ENCODE peak calls at places on chromosomes 6 and 20, in five cellular contexts. One of them, this sample, is unnamed.

GRCh38 chr20:64142546-64142945 is 21.7 kb upstream of the MYT1 start:
- DNase-seq in fibroblast of lung: no peak
- DNase-seq in breast epithelium: no peak
- DNase-seq in CD4-positive, CD25-positive, alpha-beta regulatory T cell: no peak
- DNase-seq in CD8-positive, alpha-beta memory T cell: no peak
- DNase-seq in this sample: no peak

GRCh38 chr6:12114055-12114503 is 102.0 kb downstream of the HIVEP1 start:
- DNase-seq in fibroblast of lung: no peak
- DNase-seq in breast epithelium: no peak
- DNase-seq in CD4-positive, CD25-positive, alpha-beta regulatory T cell: peak; percentile 17
- DNase-seq in CD8-positive, alpha-beta memory T cell: no peak
- DNase-seq in this sample: no peak

GRCh38 chr6:170454512-170455285 is 98.4 kb downstream of the PSMB1 start:
- DNase-seq in fibroblast of lung: no peak
- DNase-seq in breast epithelium: no peak
- DNase-seq in CD4-positive, CD25-positive, alpha-beta regulatory T cell: no peak
- DNase-seq in CD8-positive, alpha-beta memory T cell: no peak
- DNase-seq in this sample: no peak

GRCh38 chr20:58675641-58676040 is 17.0 kb upstream of the NPEPL1 start:
- DNase-seq in fibroblast of lung: no peak
- DNase-seq in breast epithelium: no peak
- DNase-seq in CD4-positive, CD25-positive, alpha-beta regulatory T cell: no peak
- DNase-seq in CD8-positive, alpha-beta memory T cell: no peak
- DNase-seq in this sample: no peak

GRCh38 chr6:52522655-52523054 is 54.2 kb downstream of the TRAM2 start:
- DNase-seq in fibroblast of lung: peak; percentile 64
- DNase-seq in breast epithelium: no peak
- DNase-seq in CD4-positive, CD25-positive, alpha-beta regulatory T cell: no peak
- DNase-seq in CD8-positive, alpha-beta memory T cell: no peak
- DNase-seq in this sample: no peak

GRCh38 chr20:50855498-50856474 is 60.9 kb downstream of the BCAS4 start:
- DNase-seq in fibroblast of lung: peak; percentile 29
- DNase-seq in breast epithelium: no peak
- DNase-seq in CD4-positive, CD25-positive, alpha-beta regulatory T cell: no peak
- DNase-seq in CD8-positive, alpha-beta memory T cell: no peak
- DNase-seq in this sample: no peak

GRCh38 chr20:63306673-63307537 is 13.9 kb downstream of the COL20A1 start:
- DNase-seq in fibroblast of lung: no peak
- DNase-seq in breast epithelium: no peak
- DNase-seq in CD4-positive, CD25-positive, alpha-beta regulatory T cell: no peak
- DNase-seq in CD8-positive, alpha-beta memory T cell: no peak
- DNase-seq in this sample: no peak

GRCh38 chr6:82257088-82257774 is 9.7 kb upstream of the IBTK start:
- DNase-seq in fibroblast of lung: no peak
- DNase-seq in breast epithelium: no peak
- DNase-seq in CD4-positive, CD25-positive, alpha-beta regulatory T cell: no peak
- DNase-seq in CD8-positive, alpha-beta memory T cell: no peak
- DNase-seq in this sample: no peak

GRCh38 chr6:137389150-137389664 is 105.0 kb downstream of the OLIG3 start:
- DNase-seq in fibroblast of lung: no peak
- DNase-seq in breast epithelium: no peak
- DNase-seq in CD4-positive, CD25-positive, alpha-beta regulatory T cell: peak; percentile 91
- DNase-seq in CD8-positive, alpha-beta memory T cell: peak; percentile 45
- DNase-seq in this sample: no peak

GRCh38 chr6:19470333-19470732 is 366.8 kb upstream of the ID4 start:
- DNase-seq in fibroblast of lung: no peak
- DNase-seq in breast epithelium: no peak
- DNase-seq in CD4-positive, CD25-positive, alpha-beta regulatory T cell: no peak
- DNase-seq in CD8-positive, alpha-beta memory T cell: no peak
- DNase-seq in this sample: no peak

GRCh38 chr20:51402201-51402600 is 140.3 kb downstream of the NFATC2 start:
- DNase-seq in fibroblast of lung: peak; percentile 67
- DNase-seq in breast epithelium: peak; percentile 30
- DNase-seq in CD4-positive, CD25-positive, alpha-beta regulatory T cell: peak; percentile 71
- DNase-seq in CD8-positive, alpha-beta memory T cell: peak; percentile 47
- DNase-seq in this sample: no peak

GRCh38 chr6:67541591-67541990 is 1093.5 kb upstream of the ADGRB3 start:
- DNase-seq in fibroblast of lung: peak; percentile 30
- DNase-seq in breast epithelium: no peak
- DNase-seq in CD4-positive, CD25-positive, alpha-beta regulatory T cell: no peak
- DNase-seq in CD8-positive, alpha-beta memory T cell: no peak
- DNase-seq in this sample: no peak

GRCh38 chr6:135128268-135128914 is 52.7 kb upstream of the MYB start:
- DNase-seq in fibroblast of lung: no peak
- DNase-seq in breast epithelium: no peak
- DNase-seq in CD4-positive, CD25-positive, alpha-beta regulatory T cell: peak; percentile 78
- DNase-seq in CD8-positive, alpha-beta memory T cell: peak; percentile 23
- DNase-seq in this sample: no peak

GRCh38 chr6:141165012-141165411 is 967.7 kb upstream of the GJE1 start:
- DNase-seq in fibroblast of lung: no peak
- DNase-seq in breast epithelium: no peak
- DNase-seq in CD4-positive, CD25-positive, alpha-beta regulatory T cell: no peak
- DNase-seq in CD8-positive, alpha-beta memory T cell: no peak
- DNase-seq in this sample: no peak

DNA sequence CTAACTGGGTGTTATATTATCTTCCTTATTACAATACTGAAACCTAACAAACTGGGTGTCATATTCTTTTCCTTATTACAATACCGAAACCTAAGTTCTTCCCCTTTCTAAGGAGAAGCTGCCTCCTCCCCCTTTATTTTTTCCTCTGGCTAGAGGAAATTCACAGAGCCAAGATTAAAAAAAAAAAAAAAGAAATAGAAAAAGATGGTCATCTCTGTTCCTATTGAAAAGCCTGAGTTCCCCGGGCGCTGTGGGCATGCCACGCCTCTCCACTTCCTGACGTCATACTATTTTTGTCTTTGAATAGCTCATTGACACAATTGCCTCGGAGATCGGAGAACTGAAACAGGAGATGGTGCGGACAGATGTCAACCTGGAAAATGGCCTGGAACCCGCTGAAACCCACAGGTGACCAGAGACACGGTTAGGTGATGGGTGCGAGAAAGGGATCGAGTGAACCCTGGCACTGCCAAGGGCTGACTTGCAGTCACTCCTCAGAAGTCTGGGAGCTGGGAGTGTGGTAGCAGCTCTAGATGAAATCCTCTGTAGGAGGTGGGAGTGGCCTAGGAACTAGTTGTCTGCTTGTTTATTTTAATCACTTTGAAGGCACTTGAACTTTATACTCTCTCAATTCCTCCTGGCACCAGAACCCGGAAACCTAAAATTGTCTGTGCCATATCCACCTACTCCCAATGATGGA is 82.2 kb upstream of the NAA20 start:
- DNase-seq in fibroblast of lung: no peak
- DNase-seq in breast epithelium: peak; percentile 91
- DNase-seq in CD4-positive, CD25-positive, alpha-beta regulatory T cell: no peak
- DNase-seq in CD8-positive, alpha-beta memory T cell: no peak
- DNase-seq in this sample: no peak
- H3K4me3 ChIP-seq in fibroblast of lung: no peak overlapping the region
- H3K4me3 ChIP-seq in breast epithelium: peak overlapping the region; percentile 25
- H3K4me3 ChIP-seq in CD4-positive, CD25-positive, alpha-beta regulatory T cell: no peak overlapping the region
- H3K4me3 ChIP-seq in CD8-positive, alpha-beta memory T cell: no peak overlapping the region
- H3K4me3 ChIP-seq in this sample: no peak overlapping the region

DNA sequence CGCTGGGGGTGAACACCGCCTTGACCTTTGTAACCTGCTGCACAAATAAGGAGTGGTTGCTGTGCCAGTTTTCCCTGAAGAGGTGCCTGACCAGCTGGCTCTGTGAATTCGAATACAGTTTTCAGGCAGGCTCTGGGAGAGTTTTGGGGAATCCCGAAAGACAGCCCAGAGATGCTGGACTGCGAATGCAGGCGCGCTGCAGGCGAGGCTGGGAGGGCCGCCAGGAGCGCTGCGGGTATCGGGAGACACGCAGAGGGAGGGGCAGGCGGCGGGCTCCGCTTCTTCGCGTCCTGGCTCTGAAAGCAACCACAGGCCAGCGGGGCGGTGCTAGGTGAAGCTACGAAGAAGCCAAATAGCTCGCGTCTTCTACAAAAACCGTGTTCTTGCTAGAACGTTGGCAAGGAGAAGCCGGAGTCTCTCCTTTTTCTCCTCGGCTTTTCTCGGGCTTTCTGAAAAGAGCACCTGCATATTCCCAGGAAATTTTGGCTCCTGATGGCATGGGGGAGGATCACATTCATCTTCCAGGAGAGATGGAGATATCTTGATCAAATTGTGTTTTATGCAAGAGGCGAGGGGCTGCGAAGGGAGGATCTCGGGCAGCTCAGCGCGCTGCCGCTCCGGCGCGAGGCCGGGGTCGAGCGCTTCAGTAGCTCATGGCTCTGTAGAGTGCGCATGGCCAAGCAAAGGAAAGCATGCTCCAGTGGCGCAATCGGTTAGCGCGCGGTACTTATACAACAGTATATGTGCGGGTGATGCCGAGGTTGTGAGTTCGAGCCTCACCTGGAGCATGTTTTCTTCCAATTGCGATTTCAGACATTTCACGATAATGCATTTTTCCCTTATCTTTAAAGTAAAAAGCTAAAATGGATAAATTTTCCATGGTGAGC is 158.1 kb upstream of the ZNF184 start:
- DNase-seq in fibroblast of lung: peak; percentile 68
- DNase-seq in breast epithelium: no peak
- DNase-seq in CD4-positive, CD25-positive, alpha-beta regulatory T cell: peak; percentile 43
- DNase-seq in CD8-positive, alpha-beta memory T cell: no peak
- DNase-seq in this sample: no peak
- H3K4me3 ChIP-seq in fibroblast of lung: peak overlapping the region; percentile 42
- H3K4me3 ChIP-seq in breast epithelium: no peak overlapping the region
- H3K4me3 ChIP-seq in CD4-positive, CD25-positive, alpha-beta regulatory T cell: no peak overlapping the region
- H3K4me3 ChIP-seq in CD8-positive, alpha-beta memory T cell: no peak overlapping the region
- H3K4me3 ChIP-seq in this sample: no peak overlapping the region

GRCh38 chr20:32474967-32475819 is 109.9 kb downstream of the NOL4L start:
- DNase-seq in fibroblast of lung: peak; percentile 96
- DNase-seq in breast epithelium: peak; percentile 63
- DNase-seq in CD4-positive, CD25-positive, alpha-beta regulatory T cell: no peak
- DNase-seq in CD8-positive, alpha-beta memory T cell: no peak
- DNase-seq in this sample: peak; percentile 93

GRCh38 chr20:32474009-32474716 is 111.0 kb downstream of the NOL4L start:
- DNase-seq in fibroblast of lung: no peak
- DNase-seq in breast epithelium: no peak
- DNase-seq in CD4-positive, CD25-positive, alpha-beta regulatory T cell: no peak
- DNase-seq in CD8-positive, alpha-beta memory T cell: no peak
- DNase-seq in this sample: peak; percentile 52

GRCh38 chr20:32472581-32473207 is 112.4 kb downstream of the NOL4L start:
- DNase-seq in fibroblast of lung: no peak
- DNase-seq in breast epithelium: no peak
- DNase-seq in CD4-positive, CD25-positive, alpha-beta regulatory T cell: no peak
- DNase-seq in CD8-positive, alpha-beta memory T cell: no peak
- DNase-seq in this sample: no peak

GRCh38 chr20:32474717-32474966 is 110.5 kb downstream of the NOL4L start:
- DNase-seq in fibroblast of lung: no peak
- DNase-seq in breast epithelium: no peak
- DNase-seq in CD4-positive, CD25-positive, alpha-beta regulatory T cell: no peak
- DNase-seq in CD8-positive, alpha-beta memory T cell: no peak
- DNase-seq in this sample: no peak

DNA sequence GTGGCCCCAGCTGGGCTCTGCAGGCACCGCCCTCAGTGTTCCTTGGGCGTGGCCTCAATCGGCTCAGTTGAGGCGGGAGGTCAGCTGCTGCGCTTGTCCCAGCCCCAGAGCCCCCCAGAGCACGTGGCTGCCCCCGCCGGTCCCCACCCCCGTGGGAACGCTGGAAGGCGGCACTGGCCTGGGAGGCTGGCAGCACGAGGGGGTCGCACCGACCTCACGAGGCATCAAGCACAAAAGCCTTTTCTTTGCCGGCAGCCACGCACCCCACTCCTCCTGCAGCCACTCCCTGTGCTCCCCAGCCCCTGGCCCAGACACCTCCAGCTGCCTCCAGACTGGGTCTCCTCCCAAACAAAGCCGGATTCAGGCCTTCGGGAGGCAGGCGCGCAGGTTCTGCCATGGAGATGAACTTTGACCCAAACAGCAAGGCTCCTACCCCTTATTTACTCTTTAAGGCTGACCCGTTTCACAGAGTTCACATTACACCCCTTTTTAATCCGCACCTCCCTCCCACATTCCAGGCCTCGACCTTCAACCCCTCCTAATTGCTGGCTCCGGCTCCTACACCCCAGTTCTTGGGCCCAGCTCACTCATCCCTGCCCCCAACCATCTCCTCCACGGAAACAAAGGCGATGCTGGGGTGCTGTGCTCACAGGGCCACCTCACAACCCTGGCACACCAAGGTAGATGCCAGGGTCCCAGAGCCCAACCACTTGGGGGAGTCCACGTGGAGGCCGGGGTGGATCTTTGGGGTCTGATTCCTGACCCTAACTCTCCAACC is 111.7 kb downstream of the NOL4L start:
- DNase-seq in fibroblast of lung: no peak
- DNase-seq in breast epithelium: no peak
- DNase-seq in CD4-positive, CD25-positive, alpha-beta regulatory T cell: no peak
- DNase-seq in CD8-positive, alpha-beta memory T cell: no peak
- DNase-seq in this sample: no peak
- H3K4me3 ChIP-seq in fibroblast of lung: peak overlapping the region; percentile 62
- H3K4me3 ChIP-seq in breast epithelium: no peak overlapping the region
- H3K4me3 ChIP-seq in CD4-positive, CD25-positive, alpha-beta regulatory T cell: no peak overlapping the region
- H3K4me3 ChIP-seq in CD8-positive, alpha-beta memory T cell: no peak overlapping the region
- H3K4me3 ChIP-seq in this sample: no peak overlapping the region

GRCh38 chr20:6533321-6533720 is 234.2 kb upstream of the BMP2 start:
- DNase-seq in fibroblast of lung: peak; percentile 92
- DNase-seq in breast epithelium: no peak
- DNase-seq in CD4-positive, CD25-positive, alpha-beta regulatory T cell: no peak
- DNase-seq in CD8-positive, alpha-beta memory T cell: no peak
- DNase-seq in this sample: no peak
- H3K4me3 ChIP-seq in fibroblast of lung: peak overlapping the region; percentile 61
- H3K4me3 ChIP-seq in breast epithelium: no peak overlapping the region
- H3K4me3 ChIP-seq in CD4-positive, CD25-positive, alpha-beta regulatory T cell: no peak overlapping the region
- H3K4me3 ChIP-seq in CD8-positive, alpha-beta memory T cell: no peak overlapping the region
- H3K4me3 ChIP-seq in this sample: no peak overlapping the region

DNA sequence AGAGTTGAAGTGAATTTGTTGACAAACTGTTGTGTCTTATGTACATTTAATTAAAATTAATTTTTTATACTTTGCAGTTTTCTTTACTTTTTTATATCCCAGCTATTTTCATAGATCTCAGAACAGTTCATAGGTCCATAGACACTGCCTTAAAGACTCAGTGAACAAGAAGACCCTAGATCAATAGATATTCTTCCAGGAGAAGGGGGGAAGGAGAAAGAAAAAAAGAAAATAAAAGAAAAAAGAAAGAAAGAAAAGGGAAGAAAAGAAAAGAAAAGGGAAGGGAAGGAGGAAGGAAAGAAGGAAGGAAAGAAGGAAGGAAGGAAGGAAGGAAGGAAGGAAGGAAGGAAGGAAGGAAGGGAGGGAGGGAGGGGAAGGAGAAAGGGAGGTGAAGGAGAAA is 130.8 kb downstream of the MAFB start:
- DNase-seq in fibroblast of lung: no peak
- DNase-seq in breast epithelium: no peak
- DNase-seq in CD4-positive, CD25-positive, alpha-beta regulatory T cell: no peak
- DNase-seq in CD8-positive, alpha-beta memory T cell: no peak
- DNase-seq in this sample: no peak
- H3K4me3 ChIP-seq in fibroblast of lung: no peak overlapping the region
- H3K4me3 ChIP-seq in breast epithelium: no peak overlapping the region
- H3K4me3 ChIP-seq in CD4-positive, CD25-positive, alpha-beta regulatory T cell: no peak overlapping the region
- H3K4me3 ChIP-seq in CD8-positive, alpha-beta memory T cell: no peak overlapping the region
- H3K4me3 ChIP-seq in this sample: no peak overlapping the region

This sample was measured in uterus.